ENCODE peak calls at places on chromosomes 11 and 22, in seven cellular contexts. U, Y, B, S, D, O and A are unnamed samples.

GRCh38 chr11:70122490-70123198 is 44.5 kb downstream of the ANO1 start:
- DNase-seq in U (no peak), Y (no peak), B (no peak), S (no peak), D (no peak), O (no peak), A (no peak)

GRCh38 chr22:32949719-32950118 is 108.5 kb downstream of the SYN3 start:
- DNase-seq in U (no peak), Y (no peak), B (no peak), S (no peak), D (no peak), O (no peak), A (no peak)

GRCh38 chr11:99822846-99823565 is 802.3 kb downstream of the CNTN5 start:
- DNase-seq in U (no peak), Y (no peak), B (peak), S (no peak), D (no peak), O (no peak), A (no peak)

GRCh38 chr11:279040-279965 is 1.1 kb downstream of the NLRP6 start:
- DNase-seq in U (peak), Y (no peak), B (no peak), S (no peak), D (no peak), O (no peak), A (no peak)

GRCh38 chr11:86627776-86628455 is 44.5 kb downstream of the ME3 start:
- DNase-seq in U (no peak), Y (no peak), B (no peak), S (no peak), D (no peak), O (no peak), A (no peak)

GRCh38 chr11:77153276-77154185 is 25.5 kb downstream of the MYO7A start:
- DNase-seq in U (no peak), Y (no peak), B (no peak), S (no peak), D (no peak), O (no peak), A (no peak)

GRCh38 chr11:10298342-10298741 is 4.3 kb upstream of the SBF2 start:
- DNase-seq in U (no peak), Y (no peak), B (peak), S (peak), D (no peak), O (no peak), A (no peak)

GRCh38 chr11:70364198-70364597 is 34.1 kb upstream of the CTTN start:
- DNase-seq in U (no peak), Y (no peak), B (peak), S (no peak), D (peak), O (no peak), A (no peak)

GRCh38 chr11:48019230-48019584 is 38.8 kb downstream of the PTPRJ start:
- DNase-seq in U (no peak), Y (no peak), B (no peak), S (no peak), D (no peak), O (no peak), A (no peak)

GRCh38 chr11:100855466-100856067 is 168.5 kb downstream of the ARHGAP42 start:
- DNase-seq in U (no peak), Y (no peak), B (peak), S (peak), D (no peak), O (no peak), A (no peak)

GRCh38 chr11:67998150-67999045 is 5.5 kb downstream of the UNC93B1 start:
- DNase-seq in U (no peak), Y (no peak), B (no peak), S (no peak), D (peak), O (no peak), A (no peak)

GRCh38 chr11:119671048-119671447 is 58.0 kb downstream of the NECTIN1 start:
- DNase-seq in U (no peak), Y (no peak), B (peak), S (no peak), D (no peak), O (no peak), A (no peak)

GRCh38 chr22:39318507-39319283 is 728 bp downstream of the RPL3 start:
- DNase-seq in U (no peak), Y (no peak), B (no peak), S (no peak), D (no peak), O (no peak), A (no peak)

GRCh38 chr11:30729187-30729713 is 143.1 kb upstream of the MPPED2 start:
- DNase-seq in U (no peak), Y (no peak), B (no peak), S (no peak), D (no peak), O (no peak), A (no peak)

GRCh38 chr11:72736452-72737069 is 15.6 kb downstream of the ARAP1 start:
- DNase-seq in U (no peak), Y (no peak), B (peak), S (no peak), D (no peak), O (no peak), A (no peak)

GRCh38 chr11:24324211-24324610 is 172.6 kb upstream of the LUZP2 start:
- DNase-seq in U (no peak), Y (no peak), B (peak), S (no peak), D (no peak), O (no peak), A (no peak)

GRCh38 chr22:46734830-46735453 is 3.1 kb downstream of the CERK start:
- DNase-seq in U (no peak), Y (no peak), B (no peak), S (peak), D (no peak), O (no peak), A (no peak)

GRCh38 chr11:130798280-130798679 is 118.0 kb downstream of the SNX19 start:
- DNase-seq in U (no peak), Y (no peak), B (peak), S (no peak), D (no peak), O (peak), A (no peak)

GRCh38 chr11:10550503-10550902 is 9.5 kb upstream of the RNF141 start:
- DNase-seq in U (no peak), Y (no peak), B (peak), S (no peak), D (no peak), O (no peak), A (no peak)

GRCh38 chr11:65558002-65558784 is at the start of gene LTBP3:
- DNase-seq in U (no peak), Y (no peak), B (peak), S (peak), D (peak), O (peak), A (no peak)

GRCh38 chr11:44797886-44798683 is 71.3 kb downstream of the TSPAN18 start:
- DNase-seq in U (no peak), Y (no peak), B (no peak), S (no peak), D (no peak), O (no peak), A (no peak)

GRCh38 chr11:93939084-93939780 is 81.9 kb upstream of the HEPHL1 start:
- DNase-seq in U (no peak), Y (no peak), B (peak), S (no peak), D (no peak), O (no peak), A (no peak)

GRCh38 chr22:22789922-22790845 is 97.4 kb upstream of the IGLL5 start:
- DNase-seq in U (no peak), Y (no peak), B (no peak), S (no peak), D (no peak), O (peak), A (no peak)

GRCh38 chr11:1207451-1208360 is 15.2 kb upstream of the MUC5B start:
- DNase-seq in U (peak), Y (no peak), B (no peak), S (no peak), D (no peak), O (peak), A (peak)

GRCh38 chr22:49258107-49259010 is 569.3 kb downstream of the BRD1 start:
- DNase-seq in U (peak), Y (no peak), B (no peak), S (no peak), D (no peak), O (peak), A (peak)

GRCh38 chr22:37739000-37739399 is 42.2 kb downstream of the TRIOBP start:
- DNase-seq in U (no peak), Y (no peak), B (no peak), S (no peak), D (no peak), O (no peak), A (no peak)

GRCh38 chr11:73402834-73403185 is 26.6 kb downstream of the RELT start:
- DNase-seq in U (no peak), Y (no peak), B (no peak), S (peak), D (no peak), O (no peak), A (no peak)

GRCh38 chr11:57303280-57303989 is 21.3 kb downstream of the TNKS1BP1 start:
- DNase-seq in U (no peak), Y (no peak), B (no peak), S (no peak), D (no peak), O (no peak), A (no peak)

GRCh38 chr11:12377106-12377823 is at the start of gene PARVA:
- DNase-seq in U (peak), Y (peak), B (peak), S (no peak), D (peak), O (no peak), A (peak)

GRCh38 chr11:120259988-120260565 is 20.1 kb downstream of the POU2F3 start:
- DNase-seq in U (no peak), Y (no peak), B (no peak), S (no peak), D (no peak), O (no peak), A (no peak)

GRCh38 chr11:34308049-34308692 is 49.6 kb downstream of the ABTB2 start:
- DNase-seq in U (no peak), Y (no peak), B (no peak), S (no peak), D (no peak), O (no peak), A (no peak)

GRCh38 chr22:22666307-22667091 is 22.1 kb downstream of the GGTLC2 start:
- DNase-seq in U (no peak), Y (peak), B (no peak), S (no peak), D (no peak), O (no peak), A (no peak)

GRCh38 chr11:133040289-133040893 is 491.9 kb downstream of the OPCML start:
- DNase-seq in U (no peak), Y (peak), B (peak), S (no peak), D (no peak), O (no peak), A (no peak)

GRCh38 chr11:121614661-121615240 is 162.0 kb upstream of the SORL1-AS1 start:
- DNase-seq in U (no peak), Y (peak), B (no peak), S (no peak), D (no peak), O (no peak), A (no peak)

GRCh38 chr11:8812438-8812837 is 98.6 kb upstream of the AKIP1 start:
- DNase-seq in U (peak), Y (no peak), B (no peak), S (no peak), D (no peak), O (no peak), A (no peak)

GRCh38 chr11:8809185-8809584 is 101.8 kb upstream of the AKIP1 start:
- DNase-seq in U (no peak), Y (no peak), B (no peak), S (no peak), D (no peak), O (no peak), A (no peak)

GRCh38 chr11:8809605-8810272 is 101.2 kb upstream of the AKIP1 start:
- DNase-seq in U (no peak), Y (no peak), B (no peak), S (no peak), D (no peak), O (no peak), A (no peak)

GRCh38 chr11:8811571-8811970 is 99.4 kb upstream of the AKIP1 start:
- DNase-seq in U (no peak), Y (no peak), B (no peak), S (no peak), D (no peak), O (no peak), A (no peak)

DNA sequence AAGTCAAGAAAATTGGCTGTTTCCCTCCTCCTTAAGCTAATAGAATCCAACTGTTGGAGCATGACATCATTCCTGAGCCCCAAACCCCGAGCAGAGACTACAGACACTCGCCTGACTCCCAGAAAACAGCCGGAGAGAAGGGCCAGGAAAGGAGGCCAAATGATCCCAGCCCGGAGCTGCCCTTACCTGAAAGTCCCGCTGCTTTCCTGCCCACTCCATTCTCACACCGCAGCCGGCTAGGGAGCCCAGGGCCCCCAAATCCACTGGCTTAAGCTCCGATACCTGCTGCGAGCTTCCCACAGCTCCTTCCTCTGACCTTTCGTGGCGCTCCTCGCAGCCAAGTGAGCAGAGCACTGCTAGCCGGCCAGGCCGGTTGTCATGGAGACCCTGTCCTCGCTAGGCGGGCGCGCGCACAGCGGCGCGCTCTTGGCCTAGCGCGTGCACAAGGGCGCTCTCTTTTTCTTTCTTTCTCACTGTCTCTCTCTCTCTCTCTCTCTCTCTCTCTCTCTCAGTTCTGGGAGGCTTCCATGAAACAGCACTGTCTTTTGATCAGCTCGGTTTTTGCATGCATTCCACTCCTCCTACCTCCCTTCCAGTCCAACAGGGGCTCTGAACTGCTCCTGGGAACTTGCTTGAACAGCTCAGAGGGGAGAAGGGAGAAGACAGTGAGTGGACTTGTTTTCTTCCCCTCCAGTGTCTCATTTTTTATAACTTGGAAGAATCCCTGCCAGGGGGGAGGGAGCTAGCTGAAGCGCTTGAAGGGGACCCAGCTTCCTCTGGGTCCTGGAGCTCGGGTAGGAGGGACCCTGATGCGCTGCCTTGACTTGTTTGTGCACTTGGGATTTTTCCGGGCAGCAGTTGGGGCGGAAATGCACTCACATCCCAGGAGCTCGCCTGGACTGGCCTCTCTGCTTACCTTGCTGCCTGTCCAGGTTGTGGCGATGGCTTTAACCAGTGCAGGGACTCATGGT is 100.4 kb upstream of the AKIP1 start:
- DNase-seq in U (peak), Y (peak), B (peak), S (peak), D (peak), O (peak), A (peak)
- TF ChIP-seq CTCF in U (no peak), Y (no peak), B (no peak), S (no peak), D (no peak), O (no peak), A (no peak)

GRCh38 chr11:66718320-66718971 is 10.6 kb downstream of the SPTBN2 start:
- DNase-seq in U (no peak), Y (peak), B (no peak), S (no peak), D (no peak), O (no peak), A (no peak)
- TF ChIP-seq CTCF in U (no peak), Y (peak), B (no peak), S (no peak), D (no peak), O (no peak), A (peak)

GRCh38 chr22:29523761-29524160 is 29.8 kb downstream of the THOC5 start:
- DNase-seq in U (no peak), Y (no peak), B (no peak), S (no peak), D (no peak), O (no peak), A (no peak)

GRCh38 chr22:29521526-29521925 is 32.0 kb downstream of the THOC5 start:
- DNase-seq in U (no peak), Y (no peak), B (no peak), S (no peak), D (no peak), O (no peak), A (no peak)

GRCh38 chr22:29520851-29521250 is 32.7 kb downstream of the THOC5 start:
- DNase-seq in U (no peak), Y (no peak), B (peak), S (no peak), D (no peak), O (no peak), A (no peak)

GRCh38 chr22:29528144-29528543 is 25.4 kb downstream of the THOC5 start:
- DNase-seq in U (no peak), Y (no peak), B (no peak), S (no peak), D (no peak), O (no peak), A (no peak)

GRCh38 chr22:29524440-29525191 is 28.9 kb downstream of the THOC5 start:
- DNase-seq in U (no peak), Y (peak), B (peak), S (peak), D (no peak), O (no peak), A (no peak)
- TF ChIP-seq CTCF in U (peak), Y (peak), B (peak), S (peak), D (no peak), O (peak), A (peak)

DNA sequence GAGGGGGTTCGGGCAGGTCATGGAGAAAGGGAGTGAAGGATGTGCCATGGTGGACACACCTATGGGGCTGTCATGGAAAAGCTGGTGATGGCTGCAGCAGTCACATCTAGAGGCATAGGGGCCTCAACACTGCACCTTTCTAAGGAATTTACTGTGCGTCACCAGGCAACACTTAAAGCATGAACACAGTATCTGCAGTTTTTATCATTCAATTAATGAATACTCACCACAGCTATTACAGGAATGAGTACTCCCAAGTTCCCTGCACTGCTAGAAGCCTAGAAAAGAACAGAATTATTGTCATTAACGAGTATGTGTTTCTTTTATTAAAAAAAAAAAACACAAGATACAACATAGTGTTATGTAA is 19.0 kb downstream of the SERPIND1 start:
- DNase-seq in U (no peak), Y (no peak), B (peak), S (no peak), D (no peak), O (no peak), A (no peak)
- TF ChIP-seq CTCF in U (no peak), Y (no peak), B (no peak), S (no peak), D (no peak), O (no peak), A (no peak)

DNA sequence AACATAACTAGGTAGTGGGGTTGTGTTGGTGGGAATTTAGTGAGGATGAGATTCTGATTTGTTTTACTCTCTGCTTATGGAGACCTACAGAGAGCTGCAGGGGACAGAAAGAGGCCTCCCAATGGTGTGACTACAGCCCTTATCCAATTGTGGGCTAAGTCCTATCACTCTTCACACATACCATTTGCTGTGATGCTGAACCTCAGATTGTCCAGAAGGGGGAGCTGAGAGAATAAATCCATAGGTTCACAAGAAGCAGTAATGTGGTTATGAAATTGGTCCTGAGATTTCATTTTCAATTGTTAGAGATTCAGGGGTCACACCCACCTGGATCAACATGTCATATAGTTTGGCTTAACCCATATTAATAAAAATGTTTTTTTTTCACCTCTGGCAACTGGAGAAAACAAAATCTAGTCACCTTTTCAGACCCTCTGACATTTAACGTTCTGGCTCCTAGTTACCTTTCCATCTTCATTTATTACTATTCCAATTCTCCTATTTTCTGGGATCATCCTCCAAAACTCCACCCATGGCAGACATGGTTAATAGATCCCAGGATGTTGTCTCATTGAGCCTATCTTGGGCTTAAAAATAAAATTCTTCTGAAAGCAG is 53.3 kb upstream of the PTPN5 start:
- DNase-seq in U (no peak), Y (no peak), B (peak), S (peak), D (no peak), O (no peak), A (no peak)
- TF ChIP-seq CTCF in U (peak), Y (peak), B (peak), S (peak), D (no peak), O (peak), A (peak)

GRCh38 chr11:108025387-108026080 is 16.8 kb downstream of the CUL5 start:
- DNase-seq in U (no peak), Y (peak), B (no peak), S (peak), D (no peak), O (no peak), A (no peak)

GRCh38 chr11:108032800-108033199 is 24.1 kb downstream of the CUL5 start:
- DNase-seq in U (no peak), Y (no peak), B (no peak), S (no peak), D (no peak), O (no peak), A (no peak)

GRCh38 chr11:108027057-108027456 is 18.4 kb downstream of the CUL5 start:
- DNase-seq in U (no peak), Y (no peak), B (no peak), S (no peak), D (no peak), O (no peak), A (no peak)
- TF ChIP-seq CTCF in U (no peak), Y (no peak), B (no peak), S (peak), D (no peak), O (no peak), A (no peak)